ENCODE peak calls at places on chromosomes 16 and 17, in four cellular contexts. One of them, this sample, is unnamed.
A peak's percentile ranks its signal among the peaks of the same experiment; 100 is the strongest.

GRCh38 chr16:74268372-74268782 is 28.2 kb upstream of the PSMD7 start:
- DNase-seq in left ventricle myocardium inferior: no peak
- DNase-seq in cardiac muscle cell: no peak
- DNase-seq in HCT116: no peak
- DNase-seq in this sample: no peak

GRCh38 chr16:49688298-49688697 is 167.6 kb downstream of the ZNF423 start:
- DNase-seq in cardiac muscle cell: no peak
- DNase-seq in left ventricle myocardium inferior: no peak
- DNase-seq in HCT116: no peak
- DNase-seq in this sample: no peak

GRCh38 chr17:82961366-82962162 is 117.8 kb upstream of the METRNL start:
- DNase-seq in cardiac muscle cell: no peak
- DNase-seq in HCT116: no peak
- DNase-seq in left ventricle myocardium inferior: peak; percentile 12
- DNase-seq in this sample: peak; percentile 41

GRCh38 chr17:69406906-69407305 is 7.6 kb upstream of the MAP2K6 start:
- DNase-seq in HCT116: no peak
- DNase-seq in cardiac muscle cell: peak; percentile 8
- DNase-seq in left ventricle myocardium inferior: no peak
- DNase-seq in this sample: no peak

GRCh38 chr17:42387663-42388380 is 420 bp downstream of the STAT3 start:
- DNase-seq in cardiac muscle cell: peak; percentile 51
- DNase-seq in HCT116: no peak
- DNase-seq in left ventricle myocardium inferior: peak; percentile 38
- DNase-seq in this sample: peak; percentile 67

GRCh38 chr17:1561420-1562177 is 993 bp downstream of the PITPNA start:
- DNase-seq in left ventricle myocardium inferior: no peak
- DNase-seq in HCT116: no peak
- DNase-seq in cardiac muscle cell: peak; percentile 29
- DNase-seq in this sample: no peak

GRCh38 chr16:3511286-3512180 is 10.7 kb downstream of the CLUAP1 start:
- DNase-seq in HCT116: no peak
- DNase-seq in left ventricle myocardium inferior: no peak
- DNase-seq in cardiac muscle cell: no peak
- DNase-seq in this sample: no peak

GRCh38 chr17:81911969-81912368 is 770 bp upstream of the PCYT2 start:
- DNase-seq in cardiac muscle cell: no peak
- DNase-seq in left ventricle myocardium inferior: no peak
- DNase-seq in HCT116: no peak
- DNase-seq in this sample: no peak

DNA sequence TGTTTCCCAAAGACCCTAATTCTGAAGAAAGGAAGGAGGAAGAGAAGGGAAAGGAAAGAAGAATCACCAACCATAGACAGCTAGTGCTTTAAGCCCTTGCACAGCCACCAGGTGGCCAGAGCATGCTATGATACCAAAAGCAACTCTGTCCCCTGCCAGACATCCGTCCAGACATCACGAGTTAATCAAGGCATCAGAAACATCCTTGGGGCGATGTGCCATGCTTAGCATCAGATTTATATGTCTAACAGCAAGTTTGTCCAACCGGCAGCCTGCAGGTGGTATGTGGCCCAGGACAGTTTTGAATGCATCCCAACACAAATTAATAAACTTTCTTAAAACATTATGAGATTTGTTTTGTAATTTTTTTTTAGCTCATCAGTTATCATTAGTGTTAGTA is 2.9 kb upstream of the CRYBA1 start:
- DNase-seq in HCT116: no peak
- DNase-seq in cardiac muscle cell: no peak
- DNase-seq in left ventricle myocardium inferior: no peak
- DNase-seq in this sample: no peak
- TF ChIP-seq CTCF in HCT116: peak; percentile 56
- TF ChIP-seq CTCF in cardiac muscle cell: peak; percentile 41
- TF ChIP-seq CTCF in left ventricle myocardium inferior: peak; percentile 43
- TF ChIP-seq CTCF in this sample: peak; percentile 16

GRCh38 chr17:76390003-76390421 is 5.6 kb downstream of the SPHK1 start:
- DNase-seq in left ventricle myocardium inferior: no peak
- DNase-seq in HCT116: no peak
- DNase-seq in cardiac muscle cell: no peak
- DNase-seq in this sample: no peak
- H3K36me3 ChIP-seq in left ventricle myocardium inferior: peaks cover 44% of the 10 kb centered on the region
- H3K36me3 ChIP-seq in HCT116: peaks cover 23% of the 10 kb centered on the region
- H3K36me3 ChIP-seq in cardiac muscle cell: peaks cover 19% of the 10 kb centered on the region
- H3K36me3 ChIP-seq in this sample: no peaks in the 10 kb centered on the region

GRCh38 chr16:15648135-15648730 is 1.8 kb upstream of the NDE1 start:
- DNase-seq in left ventricle myocardium inferior: no peak
- DNase-seq in cardiac muscle cell: no peak
- DNase-seq in HCT116: no peak
- DNase-seq in this sample: no peak

GRCh38 chr16:15652293-15653001 is 2.4 kb downstream of the NDE1 start:
- DNase-seq in left ventricle myocardium inferior: no peak
- DNase-seq in cardiac muscle cell: no peak
- DNase-seq in HCT116: no peak
- DNase-seq in this sample: no peak

GRCh38 chr16:15650698-15651161 is 685 bp downstream of the NDE1 start:
- DNase-seq in left ventricle myocardium inferior: no peak
- DNase-seq in cardiac muscle cell: peak; percentile 18
- DNase-seq in HCT116: no peak
- DNase-seq in this sample: peak; percentile 40

GRCh38 chr16:15649727-15650018 is 372 bp upstream of the NDE1 start:
- DNase-seq in HCT116: no peak
- DNase-seq in cardiac muscle cell: no peak
- DNase-seq in left ventricle myocardium inferior: no peak
- DNase-seq in this sample: no peak

DNA sequence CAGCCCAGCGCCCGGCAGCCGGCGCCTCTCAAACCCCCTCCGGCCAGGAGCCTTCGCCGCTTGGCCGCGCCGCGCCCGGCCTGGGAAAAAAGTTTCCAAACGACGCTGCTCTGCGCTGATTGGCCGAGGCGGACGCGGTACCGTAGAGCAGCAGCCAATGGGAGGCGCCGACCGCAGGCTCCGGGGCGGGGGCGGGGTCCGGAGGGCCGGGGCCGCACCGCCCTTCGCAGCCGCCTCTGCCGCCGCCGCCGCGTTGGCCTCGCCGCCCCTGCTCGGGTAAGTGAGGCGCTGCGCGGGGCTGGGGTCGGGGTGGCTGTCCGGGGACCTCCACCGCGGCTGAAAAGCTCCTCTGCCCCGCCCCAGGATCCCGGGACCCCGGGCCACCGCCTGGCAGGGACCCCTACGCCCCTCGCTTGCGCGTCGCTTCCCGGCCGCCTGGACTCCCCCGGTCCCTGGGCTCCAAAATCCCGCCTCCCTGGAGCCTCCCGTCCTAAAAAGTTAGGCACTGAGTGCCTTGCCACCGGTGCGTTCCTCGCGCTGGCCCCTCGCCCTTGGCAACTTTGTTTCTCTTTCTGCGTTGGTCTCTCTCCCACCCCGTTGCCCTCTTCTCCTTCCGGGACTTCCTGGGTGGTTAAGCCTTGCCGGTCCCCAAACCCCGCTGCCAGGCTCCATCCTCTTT is at the start of gene NDE1:
- DNase-seq in HCT116: peak; percentile 74
- DNase-seq in left ventricle myocardium inferior: peak; percentile 94
- DNase-seq in cardiac muscle cell: peak; percentile 91
- DNase-seq in this sample: peak; percentile 95
- TF ChIP-seq CTCF in HCT116: no peak
- TF ChIP-seq CTCF in left ventricle myocardium inferior: no peak
- TF ChIP-seq CTCF in cardiac muscle cell: no peak
- TF ChIP-seq CTCF in this sample: no peak

GRCh38 chr16:24036614-24037013 is 200.8 kb downstream of the PRKCB start:
- DNase-seq in HCT116: peak; percentile 29
- DNase-seq in left ventricle myocardium inferior: no peak
- DNase-seq in cardiac muscle cell: peak; percentile 61
- DNase-seq in this sample: no peak
- H3K36me3 ChIP-seq in HCT116: no peaks in the 10 kb centered on the region
- H3K36me3 ChIP-seq in left ventricle myocardium inferior: no peaks in the 10 kb centered on the region
- H3K36me3 ChIP-seq in cardiac muscle cell: no peaks in the 10 kb centered on the region
- H3K36me3 ChIP-seq in this sample: no peaks in the 10 kb centered on the region

DNA sequence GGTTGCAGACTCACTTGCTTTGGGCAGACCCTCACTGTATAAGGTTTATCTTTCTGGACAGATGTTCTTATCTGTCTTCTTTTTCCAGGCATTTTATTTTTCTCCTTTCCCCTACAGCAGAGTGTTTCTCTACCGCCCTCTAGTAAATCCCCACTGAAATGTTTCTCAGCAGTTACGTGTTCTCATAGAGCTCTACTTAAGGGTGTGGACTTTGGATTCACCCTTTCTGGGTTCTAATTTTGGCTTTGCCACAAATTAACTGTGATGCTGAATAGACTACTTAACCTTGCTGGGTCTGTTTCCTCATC is 2.0 kb downstream of the ADAT1 start:
- DNase-seq in HCT116: no peak
- DNase-seq in cardiac muscle cell: peak; percentile 60
- DNase-seq in left ventricle myocardium inferior: no peak
- DNase-seq in this sample: no peak
- TF ChIP-seq CTCF in HCT116: peak; percentile 45
- TF ChIP-seq CTCF in cardiac muscle cell: peak; percentile 67
- TF ChIP-seq CTCF in left ventricle myocardium inferior: peak; percentile 49
- TF ChIP-seq CTCF in this sample: peak; percentile 20

DNA sequence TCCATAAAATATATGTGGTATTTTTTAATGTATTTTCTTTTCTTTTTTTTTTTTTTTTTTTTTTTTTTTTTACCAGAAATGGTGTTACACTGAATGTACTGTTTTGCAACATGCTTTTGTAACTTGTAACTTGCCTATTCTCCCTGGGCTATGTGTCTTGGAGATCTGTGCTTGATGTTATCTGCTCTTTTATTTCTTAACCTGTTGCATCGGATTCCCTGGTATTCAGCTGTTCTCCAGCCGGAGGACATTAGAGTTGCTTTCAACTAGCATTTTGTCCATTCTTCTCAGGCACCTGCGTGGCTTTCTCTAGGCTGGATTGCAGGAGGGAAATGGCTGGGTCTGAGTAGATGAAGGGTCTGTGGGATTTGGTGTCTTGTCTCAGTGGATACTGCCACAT is 47.4 kb downstream of the KATNIP start:
- DNase-seq in HCT116: no peak
- DNase-seq in cardiac muscle cell: no peak
- DNase-seq in left ventricle myocardium inferior: no peak
- DNase-seq in this sample: no peak
- H3K36me3 ChIP-seq in HCT116: no peaks in the 10 kb centered on the region
- H3K36me3 ChIP-seq in cardiac muscle cell: no peaks in the 10 kb centered on the region
- H3K36me3 ChIP-seq in left ventricle myocardium inferior: peaks cover 3% of the 10 kb centered on the region
- H3K36me3 ChIP-seq in this sample: no peaks in the 10 kb centered on the region

GRCh38 chr16:84361546-84361945 is 6.8 kb upstream of the ATP2C2 start:
- DNase-seq in cardiac muscle cell: no peak
- DNase-seq in left ventricle myocardium inferior: no peak
- DNase-seq in HCT116: no peak
- DNase-seq in this sample: no peak

GRCh38 chr16:84358601-84359295 is 9.6 kb upstream of the ATP2C2 start:
- DNase-seq in cardiac muscle cell: no peak
- DNase-seq in HCT116: no peak
- DNase-seq in left ventricle myocardium inferior: no peak
- DNase-seq in this sample: no peak

GRCh38 chr16:84360748-84361147 is 7.6 kb upstream of the ATP2C2 start:
- DNase-seq in cardiac muscle cell: no peak
- DNase-seq in HCT116: no peak
- DNase-seq in left ventricle myocardium inferior: no peak
- DNase-seq in this sample: no peak

GRCh38 chr16:84359326-84359725 is 9.0 kb upstream of the ATP2C2 start:
- DNase-seq in left ventricle myocardium inferior: no peak
- DNase-seq in cardiac muscle cell: no peak
- DNase-seq in HCT116: no peak
- DNase-seq in this sample: no peak

DNA sequence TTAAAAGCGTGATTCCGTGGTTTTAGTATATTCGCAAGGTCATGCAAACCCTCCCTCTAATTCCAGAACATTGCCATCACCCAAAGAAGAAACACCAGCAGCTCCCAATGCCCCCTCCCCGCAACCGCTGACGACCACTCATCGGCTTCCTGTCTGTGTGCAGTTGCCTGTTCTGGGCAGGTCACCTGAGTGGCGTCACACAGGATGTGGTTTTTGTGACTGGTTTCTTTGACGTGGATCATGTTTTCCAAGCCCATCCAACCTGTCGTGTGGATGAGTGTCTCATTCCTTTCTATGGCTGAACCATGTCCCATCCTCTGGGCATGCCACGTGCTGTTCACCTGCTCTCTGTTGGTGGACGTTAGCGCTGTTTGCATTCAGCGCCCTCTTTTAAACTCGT is 8.2 kb upstream of the ATP2C2 start:
- DNase-seq in cardiac muscle cell: no peak
- DNase-seq in HCT116: no peak
- DNase-seq in left ventricle myocardium inferior: no peak
- DNase-seq in this sample: no peak
- TF ChIP-seq CTCF in cardiac muscle cell: no peak
- TF ChIP-seq CTCF in HCT116: no peak
- TF ChIP-seq CTCF in left ventricle myocardium inferior: no peak
- TF ChIP-seq CTCF in this sample: no peak

DNA sequence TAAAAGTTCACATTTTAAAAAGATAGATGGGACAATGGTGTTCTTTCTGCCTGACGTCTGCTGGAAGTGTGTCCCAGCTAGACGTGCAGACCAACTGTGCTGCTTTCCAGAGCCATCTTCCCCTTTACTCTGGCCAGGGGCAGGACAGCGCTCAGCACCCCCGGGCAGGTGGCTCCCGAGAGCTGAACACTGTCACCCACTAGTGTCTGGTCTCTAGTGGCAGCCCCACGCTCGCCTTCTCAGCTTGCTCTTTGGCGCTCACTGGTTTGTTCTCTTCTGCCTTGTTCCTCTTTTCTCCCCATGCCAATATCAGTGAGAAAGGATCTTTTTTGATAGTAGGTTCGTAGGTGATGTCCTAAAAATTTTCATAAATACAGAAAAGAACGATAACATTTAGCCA is 25.7 kb downstream of the ZC3H18 start:
- DNase-seq in left ventricle myocardium inferior: no peak
- DNase-seq in cardiac muscle cell: no peak
- DNase-seq in HCT116: no peak
- DNase-seq in this sample: no peak
- H3K36me3 ChIP-seq in left ventricle myocardium inferior: peaks cover 38% of the 10 kb centered on the region
- H3K36me3 ChIP-seq in cardiac muscle cell: peaks cover 28% of the 10 kb centered on the region
- H3K36me3 ChIP-seq in HCT116: peaks cover 48% of the 10 kb centered on the region
- H3K36me3 ChIP-seq in this sample: no peaks in the 10 kb centered on the region